ENCODE peak calls at places on chromosome 19, in four cellular contexts. I is H1, M is HepG2, G is SK-N-SH. K is an unnamed sample.

GRCh38 chr19:45160870-45161714 is at the start of gene NKPD1:
- DNase-seq in I (no peak), M (no peak), G (no peak), K (no peak)

GRCh38 chr19:37551123-37551993 is 43.2 kb downstream of the ZNF571 start:
- DNase-seq in I (no peak), M (no peak), G (peak), K (no peak)

GRCh38 chr19:1851581-1852293 is 3.5 kb upstream of the REXO1 start:
- DNase-seq in I (no peak), M (no peak), G (no peak), K (no peak)

GRCh38 chr19:44753932-44754742 is 5.6 kb downstream of the BCL3 start:
- DNase-seq in I (no peak), M (no peak), G (peak), K (no peak)

GRCh38 chr19:42313096-42313839 is at the start of gene TMEM145:
- DNase-seq in I (no peak), M (no peak), G (peak), K (no peak)

GRCh38 chr19:9610484-9611113 is 10.4 kb downstream of the ZNF561 start:
- DNase-seq in I (no peak), M (no peak), G (no peak), K (no peak)

GRCh38 chr19:32624410-32624809 is 43.4 kb downstream of the PDCD5 start:
- DNase-seq in I (no peak), M (no peak), G (no peak), K (no peak)

GRCh38 chr19:1856345-1856697 is 7.1 kb downstream of the KLF16 start:
- DNase-seq in I (no peak), M (no peak), G (no peak), K (no peak)

GRCh38 chr19:39003188-39003587 is 27.6 kb upstream of the FBXO17 start:
- DNase-seq in I (no peak), M (no peak), G (no peak), K (no peak)

GRCh38 chr19:42018503-42019193 is 24.6 kb upstream of the ATP1A3 start:
- DNase-seq in I (no peak), M (no peak), G (no peak), K (no peak)

GRCh38 chr19:46466536-46467199 is 4.7 kb downstream of the PNMA8A start:
- DNase-seq in I (no peak), M (no peak), G (no peak), K (peak)

GRCh38 chr19:55546822-55547614 is 1.7 kb upstream of the SBK3 start:
- DNase-seq in I (no peak), M (peak), G (no peak), K (no peak)

GRCh38 chr19:16330811-16331690 is 6.4 kb downstream of the KLF2 start:
- DNase-seq in I (no peak), M (no peak), G (no peak), K (no peak)

GRCh38 chr19:53898680-53899341 is 10.3 kb upstream of the CACNG7 start:
- DNase-seq in I (peak), M (no peak), G (peak), K (no peak)

GRCh38 chr19:41221514-41222205 is 2.6 kb downstream of the AXL start:
- DNase-seq in I (no peak), M (no peak), G (no peak), K (no peak)

GRCh38 chr19:10617409-10618121 is 7.8 kb upstream of the SLC44A2 start:
- DNase-seq in I (no peak), M (no peak), G (peak), K (no peak)

GRCh38 chr19:56837492-56837891 is 3.0 kb downstream of the PEG3 start:
- DNase-seq in I (no peak), M (peak), G (peak), K (no peak)

GRCh38 chr19:58392945-58393724 is 2.3 kb upstream of the RNF225 start:
- DNase-seq in I (no peak), M (no peak), G (no peak), K (no peak)

GRCh38 chr19:44346556-44346955 is 9.9 kb downstream of the ZNF112 start:
- DNase-seq in I (no peak), M (no peak), G (no peak), K (no peak)

GRCh38 chr19:41908724-41909464 is 19.4 kb downstream of the ERFL start:
- DNase-seq in I (no peak), M (no peak), G (no peak), K (no peak)

GRCh38 chr19:38736036-38736412 is 8.2 kb downstream of the CAPN12 start:
- DNase-seq in I (no peak), M (no peak), G (peak), K (no peak)

GRCh38 chr19:501646-502045 is 5.4 kb downstream of the MADCAM1 start:
- DNase-seq in I (no peak), M (no peak), G (no peak), K (no peak)

GRCh38 chr19:55437410-55437809 is 5.7 kb downstream of the SHISA7 start:
- DNase-seq in I (no peak), M (peak), G (no peak), K (no peak)

GRCh38 chr19:28377077-28377476 is 835.9 kb downstream of the UQCRFS1 start:
- DNase-seq in I (no peak), M (no peak), G (no peak), K (no peak)

GRCh38 chr19:52936151-52936957 is 13.1 kb upstream of the ZNF888 start:
- DNase-seq in I (no peak), M (peak), G (no peak), K (peak)

GRCh38 chr19:38293281-38293680 is 10.8 kb upstream of the C19orf33 start:
- DNase-seq in I (no peak), M (no peak), G (no peak), K (no peak)

GRCh38 chr19:49677232-49677881 is at the start of gene PRMT1:
- DNase-seq in I (no peak), M (peak), G (peak), K (no peak)

GRCh38 chr19:1324792-1325567 is 39.3 kb downstream of the EFNA2 start:
- DNase-seq in I (no peak), M (peak), G (peak), K (no peak)

GRCh38 chr19:33396701-33397535 is 23.4 kb downstream of the CEBPG start:
- DNase-seq in I (no peak), M (peak), G (peak), K (no peak)

GRCh38 chr19:1065606-1066109 is 1.3 kb upstream of the ARHGAP45 start:
- DNase-seq in I (no peak), M (no peak), G (no peak), K (no peak)

GRCh38 chr19:2761876-2762782 is 20.9 kb downstream of the SGTA start:
- DNase-seq in I (no peak), M (no peak), G (no peak), K (no peak)

GRCh38 chr19:43780706-43781525 is at the start of gene KCNN4:
- DNase-seq in I (no peak), M (no peak), G (no peak), K (no peak)

GRCh38 chr19:7870571-7871279 is 3.5 kb downstream of the PRR36 start:
- DNase-seq in I (peak), M (peak), G (peak), K (no peak)

GRCh38 chr19:44728178-44728577 is 20.3 kb upstream of the BCL3 start:
- DNase-seq in I (no peak), M (no peak), G (no peak), K (no peak)

GRCh38 chr19:10912619-10913018 is 15.8 kb downstream of the YIPF2 start:
- DNase-seq in I (no peak), M (no peak), G (no peak), K (no peak)

DNA sequence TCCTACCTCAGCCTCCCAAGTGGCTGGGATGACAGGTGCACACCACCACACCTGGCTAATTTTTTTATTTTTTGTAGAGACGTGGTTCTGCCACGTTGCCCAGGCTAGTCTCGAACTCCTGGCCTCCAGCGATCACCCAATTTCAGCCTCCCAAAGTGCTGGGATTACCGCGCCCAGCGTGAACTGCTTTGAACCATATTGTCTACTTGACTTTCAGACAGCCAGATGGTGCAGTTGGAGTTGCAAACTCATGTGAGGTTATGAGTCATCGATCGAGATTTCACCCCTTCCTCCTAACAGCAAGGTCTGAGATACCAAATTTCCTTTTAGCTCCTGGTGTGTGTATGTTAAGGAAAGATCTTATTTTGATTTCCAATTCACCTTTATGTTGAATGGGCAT is 2.7 kb downstream of the SLC27A1 start:
- DNase-seq in I (no peak), M (no peak), G (no peak), K (no peak)
- TF ChIP-seq TCF12 in I (no peak), M (no peak), G (peak), K (no peak)

GRCh38 chr19:5539431-5539833 is 28.3 kb downstream of the TINCR start:
- DNase-seq in I (no peak), M (no peak), G (peak), K (no peak)
- TF ChIP-seq TCF12 in I (peak), M (no peak), G (no peak), K (no peak)

GRCh38 chr19:48095637-48096175 is 14.9 kb downstream of the PLA2G4C start:
- DNase-seq in I (no peak), M (no peak), G (no peak), K (no peak)
- TF ChIP-seq TCF12 in I (no peak), M (no peak), G (no peak), K (no peak)

GRCh38 chr19:51025809-51026553 is 435 bp downstream of the KLK11 start:
- DNase-seq in I (no peak), M (no peak), G (peak), K (no peak)

GRCh38 chr19:51025401-51025800 is 1.0 kb downstream of the KLK11 start:
- DNase-seq in I (no peak), M (no peak), G (peak), K (no peak)

GRCh38 chr19:51027873-51028272 is 1.5 kb upstream of the KLK11 start:
- DNase-seq in I (no peak), M (no peak), G (no peak), K (no peak)

GRCh38 chr19:51027126-51027806 is 850 bp upstream of the KLK11 start:
- DNase-seq in I (no peak), M (no peak), G (peak), K (no peak)

DNA sequence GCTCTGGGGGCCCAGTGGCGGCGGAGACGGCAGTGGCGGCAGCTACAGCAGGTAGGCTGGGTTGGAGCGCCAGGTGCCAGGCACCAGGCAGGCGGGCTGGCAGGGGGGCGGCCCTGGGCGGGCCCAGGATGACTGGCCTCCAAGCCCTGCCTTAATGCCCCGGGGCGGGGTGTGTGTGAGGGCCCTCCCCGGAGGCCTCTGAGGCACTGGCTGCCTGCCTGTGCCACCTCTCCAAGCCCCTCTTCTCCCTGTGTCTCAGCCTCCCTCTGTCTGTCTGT is at the start of gene KLK11:
- DNase-seq in I (no peak), M (no peak), G (no peak), K (no peak)
- TF ChIP-seq TCF12 in I (no peak), M (no peak), G (no peak), K (no peak)

DNA sequence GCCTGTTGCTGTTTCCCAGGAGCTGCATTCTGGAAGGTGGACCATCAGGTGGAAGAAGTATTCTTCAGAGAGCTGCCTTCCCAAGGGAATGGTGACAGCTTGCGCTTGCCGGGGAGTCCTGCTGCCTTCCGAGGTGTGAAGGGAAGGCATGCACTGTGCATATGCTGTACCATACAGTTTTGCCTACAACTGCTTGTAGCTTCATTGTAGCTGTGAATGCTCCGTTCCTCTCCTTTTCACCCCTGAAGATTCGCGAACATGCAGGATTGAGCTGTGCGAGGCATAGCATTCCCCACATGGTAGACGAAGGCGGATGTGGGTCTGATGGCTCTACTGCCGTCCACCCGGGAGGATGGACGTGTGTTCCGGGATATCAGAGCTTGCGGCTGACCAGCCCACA is 243.2 kb upstream of the TSHZ3 start:
- DNase-seq in I (no peak), M (no peak), G (no peak), K (no peak)
- TF ChIP-seq TCF12 in I (no peak), M (no peak), G (no peak), K (no peak)

GRCh38 chr19:40163541-40164129 is 27.6 kb upstream of the MAP3K10 start:
- DNase-seq in I (no peak), M (no peak), G (no peak), K (no peak)

GRCh38 chr19:40162104-40162503 is 29.1 kb upstream of the MAP3K10 start:
- DNase-seq in I (no peak), M (no peak), G (no peak), K (no peak)

GRCh38 chr19:40159744-40160143 is 31.5 kb upstream of the MAP3K10 start:
- DNase-seq in I (no peak), M (peak), G (no peak), K (no peak)

DNA sequence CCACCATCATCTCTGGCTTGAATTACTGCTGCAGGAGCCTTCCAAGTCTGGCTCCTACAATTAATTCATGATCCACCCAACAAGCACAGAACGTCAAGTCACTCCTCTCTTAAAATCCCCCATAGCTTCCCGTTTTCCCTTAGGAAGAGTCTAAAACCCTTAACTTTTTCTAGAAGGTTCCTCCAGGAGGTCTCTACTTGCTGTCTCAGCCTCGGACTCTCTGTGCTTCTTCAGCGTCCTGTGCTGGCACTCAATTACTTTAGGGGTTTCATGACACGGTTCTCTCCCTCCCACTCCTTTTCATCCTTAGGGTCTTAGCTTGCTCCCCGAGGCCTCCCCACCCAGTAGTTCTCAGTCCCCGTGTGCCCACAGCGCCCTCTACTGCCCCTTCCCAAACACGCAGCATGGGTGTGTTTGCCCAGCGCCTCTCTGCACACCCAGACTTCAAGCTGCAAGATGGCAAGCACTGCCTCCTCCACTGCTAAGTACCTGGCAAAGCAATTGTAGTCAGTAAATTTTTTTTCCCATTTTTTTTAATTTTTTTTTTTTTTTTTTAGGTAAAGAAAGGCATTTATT is 25.8 kb upstream of the MAP3K10 start:
- DNase-seq in I (peak), M (peak), G (peak), K (no peak)
- TF ChIP-seq TCF12 in I (no peak), M (no peak), G (no peak), K (no peak)

GRCh38 chr19:13796301-13797057 is 1.2 kb downstream of the ZSWIM4 start:
- DNase-seq in I (no peak), M (peak), G (peak), K (no peak)

GRCh38 chr19:13797058-13797440 is 1.8 kb downstream of the ZSWIM4 start:
- DNase-seq in I (no peak), M (no peak), G (no peak), K (no peak)

GRCh38 chr19:13794752-13795589 is at the start of gene ZSWIM4:
- DNase-seq in I (peak), M (peak), G (peak), K (peak)

GRCh38 chr19:13795595-13796300 is 505 bp downstream of the ZSWIM4 start:
- DNase-seq in I (no peak), M (no peak), G (peak), K (no peak)

GRCh38 chr19:13794388-13794751 is 873 bp upstream of the ZSWIM4 start:
- DNase-seq in I (no peak), M (no peak), G (no peak), K (no peak)
- TF ChIP-seq TCF12 in I (no peak), M (no peak), G (peak), K (no peak)

GRCh38 chr19:6209233-6209632 is 70.5 kb downstream of the MLLT1 start:
- DNase-seq in I (no peak), M (no peak), G (no peak), K (no peak)
- TF ChIP-seq TCF12 in I (no peak), M (no peak), G (no peak), K (no peak)

DNA sequence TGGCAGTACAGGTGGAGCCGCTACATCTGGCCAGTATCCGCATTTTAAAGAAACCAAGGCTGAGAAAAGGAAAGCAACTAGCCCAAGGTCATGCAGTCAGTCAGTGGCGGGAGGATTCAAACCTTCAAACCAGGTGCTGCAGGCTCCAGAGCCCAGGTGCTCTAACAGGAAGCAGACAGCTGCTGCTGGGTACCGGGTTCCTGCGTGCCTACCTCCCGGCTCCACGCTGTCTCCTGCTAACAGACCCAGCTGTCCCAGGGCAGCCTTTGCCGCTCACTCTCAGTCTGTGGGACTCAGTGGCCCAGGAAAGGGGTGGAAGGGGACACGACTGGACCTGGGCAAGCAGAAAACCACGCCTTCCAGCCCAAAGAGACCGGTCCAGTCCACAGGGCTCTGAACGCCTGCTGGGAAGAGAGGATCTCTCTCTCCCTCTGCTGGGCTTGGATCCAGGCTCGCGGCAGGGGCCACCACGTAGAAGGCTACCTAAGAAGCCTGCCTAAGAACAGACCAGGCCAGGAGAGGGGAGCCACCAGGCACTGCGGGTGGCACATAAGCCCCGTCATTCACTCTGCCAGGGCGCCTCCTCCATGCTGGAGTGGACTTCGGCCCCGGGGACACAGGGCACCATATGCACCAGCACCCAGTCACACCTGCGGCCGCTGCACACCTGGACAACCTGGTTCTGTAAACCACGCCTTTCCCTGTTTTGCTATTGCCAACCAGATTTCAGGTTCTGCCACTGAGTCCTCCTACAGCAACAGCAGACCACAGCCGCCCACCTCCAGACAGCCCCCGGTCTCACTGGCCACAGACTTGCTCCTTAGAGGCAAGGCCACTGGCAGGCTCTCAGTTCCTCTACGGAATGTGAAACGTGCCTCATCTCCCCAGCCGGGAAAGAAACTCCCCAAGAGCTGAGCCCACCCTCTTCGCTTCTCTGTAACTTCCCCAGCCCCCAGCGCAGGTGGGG is 4.6 kb downstream of the DAPK3 start:
- DNase-seq in I (no peak), M (no peak), G (no peak), K (no peak)
- TF ChIP-seq TCF12 in I (no peak), M (no peak), G (no peak), K (no peak)

GRCh38 chr19:14371321-14371821 is 9.9 kb upstream of the ADGRE5 start:
- DNase-seq in I (no peak), M (no peak), G (no peak), K (no peak)
- TF ChIP-seq TCF12 in I (no peak), M (no peak), G (no peak), K (no peak)